ENCODE peak calls at places on chromosomes 7 and 10, in nine cellular contexts. L, T, Q, J, Y, M, S, C and B are unnamed samples.

GRCh38 chr10:128633864-128634541 is 507.8 kb upstream of the MKI67 start:
- DNase-seq in S (no peak), T (no peak), M (no peak), L (no peak), C (no peak), J (no peak), Y (no peak), Q (no peak), B (no peak)

GRCh38 chr10:68871731-68872342 is 29.3 kb upstream of the DDX50 start:
- DNase-seq in S (no peak), M (no peak), J (no peak), C (no peak), Q (no peak), L (no peak), Y (no peak), T (no peak), B (no peak)

GRCh38 chr10:47457826-47458225 is 26.1 kb downstream of the ANXA8 start:
- DNase-seq in T (no peak), M (no peak), Q (no peak), S (no peak), J (no peak), C (no peak), L (no peak), Y (no peak), B (no peak)

GRCh38 chr10:3464760-3465405 is 292.3 kb upstream of the PITRM1 start:
- DNase-seq in S (no peak), L (no peak), M (peak), J (no peak), Y (no peak), T (no peak), C (no peak), Q (no peak), B (no peak)

GRCh38 chr7:100515072-100515532 is 23.9 kb upstream of the AGFG2 start:
- DNase-seq in M (no peak), Y (no peak), J (no peak), T (no peak), Q (no peak), L (no peak), S (no peak), C (no peak), B (no peak)

GRCh38 chr7:141500608-141501007 is 50.6 kb upstream of the AGK start:
- DNase-seq in Y (no peak), T (no peak), J (no peak), C (no peak), S (no peak), L (no peak), M (no peak), Q (no peak), B (no peak)

GRCh38 chr7:118948508-118948907 is 724.0 kb downstream of the ANKRD7 start:
- DNase-seq in Y (no peak), T (no peak), S (no peak), L (no peak), C (no peak), M (no peak), Q (no peak), J (no peak), B (no peak)

GRCh38 chr10:133235265-133235664 is 2.4 kb upstream of the VENTX start:
- DNase-seq in T (no peak), L (peak), Q (no peak), Y (peak), S (no peak), C (no peak), J (no peak), M (no peak), B (no peak)

GRCh38 chr7:96426027-96426426 is 104.1 kb upstream of the SLC25A13 start:
- DNase-seq in M (no peak), L (no peak), S (no peak), J (no peak), C (no peak), Q (no peak), T (no peak), Y (no peak), B (no peak)

GRCh38 chr7:134946260-134946659 is 40.0 kb upstream of the AGBL3 start:
- DNase-seq in Y (peak), L (no peak), Q (no peak), M (no peak), T (no peak), S (peak), J (no peak), C (no peak), B (no peak)

GRCh38 chr10:12852732-12853131 is 148.8 kb downstream of the CCDC3 start:
- DNase-seq in T (no peak), L (no peak), Y (no peak), J (no peak), M (no peak), S (no peak), Q (no peak), C (no peak), B (no peak)

GRCh38 chr10:77165445-77166316 is 471.9 kb downstream of the KCNMA1 start:
- DNase-seq in T (peak), J (peak), S (peak), L (no peak), M (peak), Q (no peak), Y (peak), C (no peak), B (no peak)

GRCh38 chr7:116980354-116980753 is 27.1 kb downstream of the ST7 start:
- DNase-seq in Y (no peak), M (no peak), L (no peak), C (no peak), S (no peak), J (no peak), Q (no peak), T (no peak), B (no peak)

GRCh38 chr7:17027803-17028163 is 146.0 kb upstream of the AGR3 start:
- DNase-seq in C (no peak), L (no peak), S (no peak), T (no peak), J (no peak), Y (no peak), Q (no peak), M (no peak), B (no peak)